ENCODE peak calls at places on chromosomes 12 and 14, in nine cellular contexts. O, N, Z, R, T, J, V, I and L are unnamed samples.
A peak's percentile ranks its signal among the peaks of the same experiment; 100 is the strongest.

GRCh38 chr12:105226219-105226618 is 9.8 kb downstream of the APPL2 start:
- DNase-seq in I (peak; percentile 72), J (peak; percentile 72), O (peak; percentile 79), Z (peak; percentile 97), V (peak; percentile 49), N (peak; percentile 66), R (peak; percentile 62), T (peak; percentile 74), L (no peak)

GRCh38 chr12:49887091-49887490 is 16.6 kb downstream of the FAIM2 start:
- DNase-seq in N (no peak), Z (no peak), J (no peak), O (no peak), T (no peak), R (no peak), I (no peak), V (peak; percentile 15), L (no peak)

GRCh38 chr14:76218660-76219059 is 66.9 kb downstream of the GPATCH2L start:
- DNase-seq in N (no peak), R (no peak), I (no peak), Z (no peak), O (no peak), V (no peak), J (no peak), T (no peak), L (no peak)

GRCh38 chr14:64401923-64402322 is 13.8 kb downstream of the MTHFD1 start:
- DNase-seq in Z (no peak), I (no peak), T (no peak), V (no peak), R (no peak), O (no peak), J (no peak), N (no peak), L (no peak)

GRCh38 chr12:6627598-6627997 is 8.2 kb downstream of the LPAR5 start:
- DNase-seq in V (no peak), R (no peak), T (no peak), Z (no peak), J (no peak), I (no peak), O (no peak), N (no peak), L (no peak)

GRCh38 chr12:50185496-50185895 is 18.3 kb upstream of the CERS5 start:
- DNase-seq in J (no peak), R (no peak), O (no peak), V (no peak), T (no peak), Z (no peak), N (no peak), I (no peak), L (no peak)

GRCh38 chr14:20630340-20631022 is 11.0 kb downstream of the OR6S1 start:
- DNase-seq in V (peak; percentile 38), I (no peak), N (no peak), R (no peak), O (no peak), Z (peak; percentile 58), J (no peak), T (peak; percentile 15), L (no peak)

GRCh38 chr12:65675141-65675621 is 149.1 kb upstream of the HMGA2 start:
- DNase-seq in Z (peak; percentile 87), N (no peak), J (no peak), T (no peak), R (no peak), I (no peak), V (no peak), O (no peak), L (no peak)

GRCh38 chr12:95908573-95908972 is 33.8 kb downstream of the CCDC38 start:
- DNase-seq in V (no peak), O (no peak), T (no peak), I (no peak), N (no peak), J (no peak), Z (peak; percentile 52), R (no peak), L (no peak)

GRCh38 chr12:105741786-105742566 is 396.8 kb downstream of the NUAK1 start:
- DNase-seq in J (peak; percentile 23), T (no peak), V (no peak), N (peak; percentile 45), O (no peak), I (no peak), Z (peak; percentile 83), R (no peak), L (no peak)

GRCh38 chr12:5745251-5745888 is 199.7 kb downstream of the ANO2 start:
- DNase-seq in N (peak; percentile 69), O (no peak), Z (peak; percentile 58), J (peak; percentile 78), V (no peak), I (peak; percentile 50), R (no peak), T (peak; percentile 42), L (no peak)

GRCh38 chr12:132133952-132134652 is 10.0 kb downstream of the DDX51 start:
- DNase-seq in N (no peak), R (no peak), J (no peak), O (no peak), T (no peak), I (no peak), V (no peak), Z (no peak), L (no peak)

GRCh38 chr12:75556306-75556899 is 45.0 kb upstream of the KRR1 start:
- DNase-seq in T (no peak), Z (no peak), V (no peak), R (no peak), J (no peak), I (no peak), N (no peak), O (no peak), L (no peak)

DNA sequence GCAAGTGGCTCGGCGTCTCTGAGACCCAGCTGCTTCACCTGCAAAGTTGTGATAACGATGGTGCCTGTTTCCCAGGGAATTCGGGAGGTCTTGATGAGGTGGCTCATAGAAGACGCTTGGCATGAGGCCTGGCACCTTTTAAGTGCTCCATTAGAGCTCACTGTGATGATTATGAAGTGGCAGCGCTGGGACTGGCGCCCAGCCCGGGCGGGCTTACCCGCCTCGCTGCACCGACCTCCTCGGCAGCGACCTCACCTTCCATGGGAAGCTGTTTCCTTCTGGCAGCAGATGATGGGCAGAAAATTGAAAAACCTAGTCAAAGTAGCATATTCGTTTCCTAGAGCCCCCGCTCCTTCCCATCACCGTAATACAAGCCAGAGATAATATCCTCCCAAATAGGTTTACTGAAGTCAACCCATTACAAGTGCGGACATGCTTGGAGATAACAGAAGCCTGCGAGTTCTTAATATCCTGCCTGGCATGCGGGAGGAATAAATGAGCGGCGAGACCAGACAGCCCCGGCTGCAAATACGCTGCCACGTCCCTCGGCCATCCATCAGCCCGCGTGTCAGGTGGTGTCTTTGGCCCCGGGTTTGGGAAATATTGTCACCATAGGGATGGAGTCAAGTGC is 35.2 kb upstream of the DLK1 start:
- DNase-seq in T (no peak), J (no peak), O (no peak), N (no peak), R (no peak), Z (no peak), I (no peak), V (no peak), L (no peak)
- H3K4me3 ChIP-seq in T (no peak overlapping the region), J (no peak overlapping the region), O (no peak overlapping the region), N (no peak overlapping the region), R (no peak overlapping the region), Z (no peak overlapping the region), I (no peak overlapping the region), V (no peak overlapping the region), L (no peak overlapping the region)

GRCh38 chr12:57487055-57487596 is 742 bp upstream of the MARS1 start:
- DNase-seq in O (no peak), J (no peak), Z (no peak), T (no peak), I (no peak), V (no peak), N (no peak), R (no peak), L (no peak)

GRCh38 chr12:57487597-57488396 is at the start of gene MARS1:
- DNase-seq in R (peak; percentile 93), V (peak; percentile 94), Z (peak; percentile 96), T (peak; percentile 98), N (peak; percentile 94), I (peak; percentile 96), J (peak; percentile 96), O (peak; percentile 95), L (peak; percentile 74)

GRCh38 chr12:57488397-57489156 is 709 bp downstream of the MARS1 start:
- DNase-seq in N (no peak), V (no peak), T (no peak), O (no peak), I (no peak), Z (peak; percentile 35), J (no peak), R (no peak), L (no peak)

GRCh38 chr12:57490126-57490525 is 2.3 kb downstream of the MARS1 start:
- DNase-seq in O (no peak), J (no peak), Z (no peak), N (no peak), V (no peak), R (no peak), I (no peak), T (no peak), L (no peak)

DNA sequence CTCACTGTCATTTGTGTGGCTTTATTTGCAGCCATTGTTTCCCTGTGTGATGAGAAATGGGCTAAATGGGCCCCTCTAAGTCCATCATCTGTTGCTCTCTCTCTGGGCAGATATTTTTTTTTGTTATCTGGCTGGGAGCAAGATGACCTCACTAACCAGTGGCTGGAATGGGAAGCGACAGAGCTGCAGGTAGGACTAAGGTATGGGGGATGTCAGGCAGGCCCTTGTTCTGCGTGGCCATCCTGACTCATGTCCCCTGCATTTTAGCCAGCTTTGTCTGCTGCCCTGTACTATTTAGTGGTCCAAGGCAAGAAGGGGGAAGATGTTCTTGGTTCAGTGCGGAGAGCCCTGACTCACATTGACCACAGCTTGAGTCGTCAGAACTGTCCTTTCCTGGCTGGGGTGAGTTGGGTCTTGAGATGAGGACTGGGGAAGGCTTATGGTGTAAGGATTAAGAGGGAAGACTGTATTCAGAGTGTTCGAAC is 1.3 kb downstream of the MARS1 start:
- DNase-seq in O (no peak), Z (peak; percentile 55), I (no peak), N (no peak), J (no peak), R (no peak), T (no peak), V (no peak), L (no peak)
- TF ChIP-seq POLR2A in O (no peak), Z (no peak), I (no peak), N (no peak), J (no peak), R (no peak), T (no peak), V (no peak), L (no peak)

GRCh38 chr12:13196302-13196921 is at the start of gene EMP1:
- DNase-seq in N (peak; percentile 92), O (peak; percentile 96), T (peak; percentile 87), R (peak; percentile 95), V (peak; percentile 89), Z (peak; percentile 100), I (peak; percentile 88), J (peak; percentile 96), L (peak; percentile 50)
- H3K27ac ChIP-seq in N (peak within 1 kb of the TSS; percentile 89), O (peak within 1 kb of the TSS; percentile 95), T (peak within 1 kb of the TSS; percentile 71), R (peak within 1 kb of the TSS; percentile 97), V (peak within 1 kb of the TSS; percentile 60), Z (peak within 1 kb of the TSS; percentile 94), I (peak within 1 kb of the TSS; percentile 85), J (peak within 1 kb of the TSS; percentile 86), L (peak within 1 kb of the TSS; percentile 97)

DNA sequence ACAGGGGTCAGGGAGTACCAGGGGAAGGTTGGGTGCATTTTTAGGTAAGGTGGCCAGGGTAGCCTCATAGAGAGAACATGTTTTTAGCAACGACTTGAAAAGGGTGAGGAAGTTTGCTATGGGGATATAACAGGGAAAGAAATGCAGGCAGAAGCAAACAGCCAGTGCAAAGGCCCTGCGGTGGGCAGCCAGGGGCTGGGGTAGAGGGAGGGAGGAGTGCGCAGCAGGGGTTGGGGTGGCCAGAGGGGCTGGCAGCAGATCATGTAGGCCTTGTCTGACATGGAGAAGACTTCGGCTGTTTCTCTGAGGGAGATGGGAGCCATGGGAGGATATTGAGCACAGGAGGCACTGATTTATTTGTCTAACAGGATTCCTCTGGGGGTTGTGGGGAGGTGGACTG is 242.5 kb downstream of the RBM19 start:
- DNase-seq in I (no peak), Z (no peak), J (no peak), T (no peak), V (no peak), O (no peak), N (no peak), R (no peak), L (no peak)
- H3K4me3 ChIP-seq in I (no peak overlapping the region), Z (no peak overlapping the region), J (no peak overlapping the region), T (no peak overlapping the region), V (no peak overlapping the region), O (no peak overlapping the region), N (no peak overlapping the region), R (no peak overlapping the region), L (no peak overlapping the region)